ENCODE peak calls at places on chromosomes 11 and 22, in four cellular contexts. One of them, this sample, is unnamed.
A peak's percentile ranks its signal among the peaks of the same experiment; 100 is the strongest.

GRCh38 chr11:17397311-17398002 is 9.0 kb upstream of the KCNJ11 start:
- DNase-seq in IMR-90: no peak
- DNase-seq in K562: no peak
- DNase-seq in endothelial cell of umbilical vein: no peak
- DNase-seq in this sample: no peak

GRCh38 chr11:6596237-6596877 is 7.1 kb downstream of the RRP8 start:
- DNase-seq in endothelial cell of umbilical vein: no peak
- DNase-seq in K562: no peak
- DNase-seq in IMR-90: no peak
- DNase-seq in this sample: no peak

GRCh38 chr22:21624120-21624879 is 5.5 kb downstream of the YDJC start:
- DNase-seq in K562: peak; percentile 90
- DNase-seq in IMR-90: peak; percentile 23
- DNase-seq in endothelial cell of umbilical vein: no peak
- DNase-seq in this sample: no peak

GRCh38 chr11:117657801-117658200 is 139.2 kb downstream of the DSCAML1 start:
- DNase-seq in IMR-90: no peak
- DNase-seq in endothelial cell of umbilical vein: no peak
- DNase-seq in K562: no peak
- DNase-seq in this sample: no peak

GRCh38 chr22:44118645-44119315 is 61.9 kb upstream of the PARVG start:
- DNase-seq in K562: no peak
- DNase-seq in IMR-90: no peak
- DNase-seq in endothelial cell of umbilical vein: no peak
- DNase-seq in this sample: no peak

GRCh38 chr11:73359930-73360742 is 16.1 kb upstream of the RELT start:
- DNase-seq in K562: peak; percentile 63
- DNase-seq in endothelial cell of umbilical vein: peak; percentile 36
- DNase-seq in IMR-90: peak; percentile 49
- DNase-seq in this sample: no peak

GRCh38 chr22:22364207-22364606 is 119.6 kb downstream of the VPREB1 start:
- DNase-seq in K562: no peak
- DNase-seq in IMR-90: no peak
- DNase-seq in endothelial cell of umbilical vein: no peak
- DNase-seq in this sample: no peak

GRCh38 chr11:77035580-77035979 is 1.4 kb downstream of the B3GNT6 start:
- DNase-seq in endothelial cell of umbilical vein: no peak
- DNase-seq in K562: no peak
- DNase-seq in IMR-90: no peak
- DNase-seq in this sample: no peak

GRCh38 chr11:67045314-67045713 is 11.3 kb upstream of the RHOD start:
- DNase-seq in endothelial cell of umbilical vein: no peak
- DNase-seq in K562: no peak
- DNase-seq in IMR-90: peak; percentile 95
- DNase-seq in this sample: no peak

GRCh38 chr11:71947498-71947897 is 18.7 kb downstream of the RNF121 start:
- DNase-seq in IMR-90: no peak
- DNase-seq in endothelial cell of umbilical vein: no peak
- DNase-seq in K562: no peak
- DNase-seq in this sample: no peak

GRCh38 chr11:1906623-1907423 is 12.7 kb upstream of the TNNT3 start:
- DNase-seq in endothelial cell of umbilical vein: no peak
- DNase-seq in IMR-90: no peak
- DNase-seq in K562: no peak
- DNase-seq in this sample: no peak

GRCh38 chr11:5390210-5390609 is 6.6 kb downstream of the OR51M1 start:
- DNase-seq in endothelial cell of umbilical vein: no peak
- DNase-seq in K562: no peak
- DNase-seq in IMR-90: no peak
- DNase-seq in this sample: no peak

GRCh38 chr11:18743365-18743764 is 17.4 kb upstream of the IGSF22 start:
- DNase-seq in IMR-90: no peak
- DNase-seq in K562: no peak
- DNase-seq in endothelial cell of umbilical vein: no peak
- DNase-seq in this sample: no peak

GRCh38 chr11:79864882-79865281 is 424.1 kb upstream of the TENM4 start:
- DNase-seq in IMR-90: no peak
- DNase-seq in K562: no peak
- DNase-seq in endothelial cell of umbilical vein: no peak
- DNase-seq in this sample: no peak

GRCh38 chr22:20563941-20564371 is 56.5 kb downstream of the MED15 start:
- DNase-seq in endothelial cell of umbilical vein: no peak
- DNase-seq in IMR-90: no peak
- DNase-seq in K562: no peak
- DNase-seq in this sample: no peak

GRCh38 chr11:83102806-83103205 is 31.1 kb upstream of the RAB30 start:
- DNase-seq in K562: no peak
- DNase-seq in endothelial cell of umbilical vein: no peak
- DNase-seq in IMR-90: no peak
- DNase-seq in this sample: no peak

GRCh38 chr22:37634505-37635002 is 4.9 kb upstream of the SH3BP1 start:
- DNase-seq in IMR-90: no peak
- DNase-seq in endothelial cell of umbilical vein: no peak
- DNase-seq in K562: peak; percentile 35
- DNase-seq in this sample: no peak
- H3K9me1 ChIP-seq in IMR-90: peaks cover 19% of the 10 kb centered on the region
- H3K9me1 ChIP-seq in endothelial cell of umbilical vein: no peaks in the 10 kb centered on the region
- H3K9me1 ChIP-seq in K562: no peaks in the 10 kb centered on the region
- H3K9me1 ChIP-seq in this sample: no peaks in the 10 kb centered on the region

DNA sequence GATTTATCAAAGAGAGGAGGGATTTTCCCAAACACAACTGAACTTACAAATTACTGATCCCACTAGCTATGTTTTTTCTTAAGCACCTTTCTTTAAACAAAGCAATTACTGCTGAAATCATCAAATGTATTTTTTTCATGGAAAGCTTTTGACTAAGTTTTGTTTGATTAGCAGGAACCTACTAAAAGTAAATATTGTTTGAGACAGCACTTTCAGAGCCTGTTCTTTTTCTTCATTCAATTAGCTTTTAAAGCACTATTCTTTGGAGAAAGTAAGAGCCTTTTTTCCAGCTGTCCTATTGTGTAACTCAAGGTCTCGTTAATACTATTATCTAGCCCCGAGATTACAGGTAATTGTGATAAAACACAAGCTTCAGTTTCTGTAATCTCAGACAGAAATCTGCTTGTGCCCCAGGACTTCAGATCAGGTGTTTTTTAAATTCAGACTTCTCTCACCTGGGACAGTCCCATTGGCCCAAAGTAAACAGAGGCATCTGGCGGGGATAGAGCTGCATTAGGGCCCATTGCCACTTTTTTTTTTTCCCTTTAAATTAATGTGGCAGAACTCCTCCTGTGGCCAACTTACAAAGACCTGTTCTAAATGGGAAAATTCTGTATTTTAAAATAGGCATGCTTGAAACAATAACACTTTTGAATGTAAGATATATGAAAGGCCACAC is 11.0 kb downstream of the CSTPP1 start:
- DNase-seq in K562: no peak
- DNase-seq in IMR-90: no peak
- DNase-seq in endothelial cell of umbilical vein: no peak
- DNase-seq in this sample: no peak
- H3K9me1 ChIP-seq in K562: no peaks in the 10 kb centered on the region
- H3K9me1 ChIP-seq in IMR-90: peaks cover 16% of the 10 kb centered on the region
- H3K9me1 ChIP-seq in endothelial cell of umbilical vein: no peaks in the 10 kb centered on the region
- H3K9me1 ChIP-seq in this sample: no peaks in the 10 kb centered on the region

GRCh38 chr11:84247129-84247528 is 961.0 kb upstream of the CCDC90B start:
- DNase-seq in IMR-90: no peak
- DNase-seq in endothelial cell of umbilical vein: no peak
- DNase-seq in K562: no peak
- DNase-seq in this sample: no peak

GRCh38 chr11:84250834-84251613 is 964.9 kb upstream of the CCDC90B start:
- DNase-seq in K562: no peak
- DNase-seq in IMR-90: no peak
- DNase-seq in endothelial cell of umbilical vein: no peak
- DNase-seq in this sample: no peak

GRCh38 chr11:84247931-84248330 is 961.8 kb upstream of the CCDC90B start:
- DNase-seq in K562: no peak
- DNase-seq in IMR-90: no peak
- DNase-seq in endothelial cell of umbilical vein: no peak
- DNase-seq in this sample: no peak

GRCh38 chr11:84243629-84244263 is 957.6 kb upstream of the CCDC90B start:
- DNase-seq in IMR-90: no peak
- DNase-seq in endothelial cell of umbilical vein: no peak
- DNase-seq in K562: no peak
- DNase-seq in this sample: no peak

GRCh38 chr11:84249344-84250135 is 963.4 kb upstream of the CCDC90B start:
- DNase-seq in IMR-90: no peak
- DNase-seq in K562: no peak
- DNase-seq in endothelial cell of umbilical vein: no peak
- DNase-seq in this sample: no peak
- H3K9me1 ChIP-seq in IMR-90: no peaks in the 10 kb centered on the region
- H3K9me1 ChIP-seq in K562: no peaks in the 10 kb centered on the region
- H3K9me1 ChIP-seq in endothelial cell of umbilical vein: no peaks in the 10 kb centered on the region
- H3K9me1 ChIP-seq in this sample: no peaks in the 10 kb centered on the region

GRCh38 chr22:36662981-36663380 is 40.6 kb downstream of the CACNG2 start:
- DNase-seq in K562: no peak
- DNase-seq in endothelial cell of umbilical vein: no peak
- DNase-seq in IMR-90: no peak
- DNase-seq in this sample: no peak

GRCh38 chr22:36659762-36660509 is 43.6 kb downstream of the CACNG2 start:
- DNase-seq in endothelial cell of umbilical vein: peak; percentile 79
- DNase-seq in K562: peak; percentile 89
- DNase-seq in IMR-90: peak; percentile 88
- DNase-seq in this sample: peak; percentile 78

GRCh38 chr22:36658900-36659299 is 44.7 kb downstream of the CACNG2 start:
- DNase-seq in IMR-90: no peak
- DNase-seq in endothelial cell of umbilical vein: no peak
- DNase-seq in K562: no peak
- DNase-seq in this sample: no peak

GRCh38 chr22:36660931-36661330 is 42.6 kb downstream of the CACNG2 start:
- DNase-seq in K562: no peak
- DNase-seq in IMR-90: no peak
- DNase-seq in endothelial cell of umbilical vein: no peak
- DNase-seq in this sample: no peak

DNA sequence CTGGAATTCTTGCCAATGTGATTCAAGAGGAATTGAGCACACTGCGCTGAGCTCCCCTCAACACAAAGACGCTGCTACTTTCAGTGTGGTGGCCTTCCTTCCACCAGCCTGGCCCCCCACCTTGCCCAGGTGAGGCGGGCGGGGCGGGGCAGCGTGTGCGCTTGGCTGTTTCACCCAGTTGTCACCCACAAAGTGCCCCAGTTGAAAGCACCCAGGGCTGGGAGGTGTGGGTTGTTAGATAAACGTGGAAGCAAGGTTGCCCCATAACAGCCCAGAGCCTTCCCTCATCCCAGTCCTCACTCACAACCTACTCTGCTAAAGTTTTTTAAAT is 43.1 kb downstream of the CACNG2 start:
- DNase-seq in K562: no peak
- DNase-seq in endothelial cell of umbilical vein: no peak
- DNase-seq in IMR-90: no peak
- DNase-seq in this sample: no peak
- H3K9me1 ChIP-seq in K562: no peaks in the 10 kb centered on the region
- H3K9me1 ChIP-seq in endothelial cell of umbilical vein: no peaks in the 10 kb centered on the region
- H3K9me1 ChIP-seq in IMR-90: peaks cover 15% of the 10 kb centered on the region
- H3K9me1 ChIP-seq in this sample: no peaks in the 10 kb centered on the region

This sample was measured in keratinocyte.